ENCODE peak calls at places on chromosomes 1 and 21, in nine cellular contexts. L is GM13977; Y is CD4-positive, alpha-beta T cell; W is NCI-H1417; U is AG09309; P is activated CD4-positive, alpha-beta T cell treated with anti-CD3 and anti-CD28 coated beads for 24 hours; Q is IMR-90; E is aorta; V is GM06990. X is an unnamed sample.

GRCh38 chr1:4986266-4986665 is 331.9 kb downstream of the AJAP1 start:
- DNase-seq in L (no peak), Y (no peak), P (no peak), E (no peak), W (no peak), Q (no peak), U (no peak), V (no peak), X (no peak)

GRCh38 chr1:62064831-62065230 is 129.8 kb upstream of the L1TD1 start:
- DNase-seq in E (no peak), P (no peak), U (no peak), W (no peak), Y (no peak), V (no peak), L (no peak), Q (no peak), X (no peak)

GRCh38 chr1:65526049-65526556 is 105.6 kb downstream of the LEPR start:
- DNase-seq in L (peak), Q (no peak), Y (no peak), U (no peak), E (no peak), W (no peak), P (no peak), V (no peak), X (no peak)

GRCh38 chr1:205477759-205478247 is 22.0 kb upstream of the BLACAT1 start:
- DNase-seq in L (no peak), E (peak), Y (no peak), U (peak), V (no peak), W (no peak), P (no peak), Q (peak), X (no peak)

GRCh38 chr21:38376693-38377092 is 119.9 kb downstream of the KCNJ15 start:
- DNase-seq in Y (no peak), Q (no peak), E (no peak), P (no peak), L (no peak), U (no peak), W (no peak), V (no peak), X (no peak)

GRCh38 chr21:34912022-34912933 is 136.8 kb downstream of the RUNX1 start:
- DNase-seq in L (no peak), Y (no peak), Q (no peak), V (no peak), W (no peak), E (no peak), P (no peak), U (no peak), X (no peak)

GRCh38 chr1:112399456-112399855 is 3.4 kb downstream of the CTTNBP2NL start:
- DNase-seq in U (no peak), E (no peak), W (no peak), V (no peak), L (peak), P (no peak), Y (no peak), Q (peak), X (no peak)

GRCh38 chr1:174976436-174977107 is 23.2 kb upstream of the CACYBP start:
- DNase-seq in U (no peak), Y (no peak), P (no peak), L (no peak), W (no peak), V (no peak), E (no peak), Q (peak), X (no peak)

GRCh38 chr1:112540395-112540794 is 31.6 kb downstream of the WNT2B start:
- DNase-seq in E (no peak), P (no peak), W (no peak), L (no peak), U (peak), Q (peak), V (no peak), Y (no peak), X (no peak)

GRCh38 chr1:118989878-118990378 is 1.8 kb upstream of the TBX15 start:
- DNase-seq in P (no peak), E (no peak), U (no peak), W (no peak), V (no peak), Q (no peak), Y (no peak), L (no peak), X (no peak)

GRCh38 chr21:44370027-44370735 is 16.8 kb downstream of the TRPM2 start:
- DNase-seq in Q (peak), P (no peak), L (no peak), W (peak), U (peak), V (no peak), Y (no peak), E (peak), X (no peak)

GRCh38 chr1:54922921-54923421 is 36.0 kb upstream of the DHCR24 start:
- DNase-seq in U (no peak), Y (no peak), W (no peak), V (no peak), P (no peak), Q (no peak), L (no peak), E (no peak), X (no peak)

GRCh38 chr1:14790967-14791366 is 192.5 kb downstream of the KAZN start:
- DNase-seq in P (no peak), Y (no peak), W (no peak), Q (no peak), E (no peak), V (no peak), U (no peak), L (no peak), X (no peak)

GRCh38 chr1:3423245-3423829 is 31.1 kb upstream of the ARHGEF16 start:
- DNase-seq in V (no peak), L (no peak), Y (no peak), W (no peak), Q (no peak), E (peak), P (no peak), U (no peak), X (no peak)

X was measured in chondrocyte.